ENCODE peak calls at places on chromosomes 4 and X, in four cellular contexts. D is CD8-positive, alpha-beta memory T cell; I is tibial nerve; R is endodermal cell. W is an unnamed sample.

GRCh38 chrX:70481424-70481823 is 36.8 kb downstream of the DLG3 start:
- DNase-seq in D (no peak), I (no peak), R (no peak), W (no peak)

GRCh38 chr4:58679051-58679450 is 1568.9 kb upstream of the IGFBP7 start:
- DNase-seq in D (no peak), I (no peak), R (no peak), W (no peak)

GRCh38 chr4:3793545-3793944 is 27.4 kb downstream of the ADRA2C start:
- DNase-seq in D (no peak), I (no peak), R (no peak), W (no peak)

GRCh38 chr4:7382634-7383014 is 52.1 kb downstream of the PSAPL1 start:
- DNase-seq in D (no peak), I (no peak), R (peak), W (no peak)

GRCh38 chrX:106898462-106898861 is 4.7 kb downstream of the RIPPLY1 start:
- DNase-seq in D (no peak), I (no peak), R (no peak), W (no peak)

GRCh38 chrX:55815546-55815945 is 98.0 kb downstream of the RRAGB start:
- DNase-seq in D (no peak), I (no peak), R (no peak), W (no peak)

GRCh38 chrX:125709074-125709473 is 389.4 kb downstream of the TEX13C start:
- DNase-seq in D (no peak), I (no peak), R (no peak), W (no peak)

GRCh38 chr4:183960912-183961569 is 55.9 kb downstream of the STOX2 start:
- DNase-seq in D (no peak), I (no peak), R (peak), W (no peak)

GRCh38 chrX:9135901-9136510 is 102.1 kb upstream of the FAM9B start:
- DNase-seq in D (no peak), I (no peak), R (no peak), W (no peak)

GRCh38 chr4:27005512-27006246 is 145.0 kb downstream of the STIM2 start:
- DNase-seq in D (no peak), I (no peak), R (no peak), W (peak)

GRCh38 chr4:27001398-27002164 is 140.9 kb downstream of the STIM2 start:
- DNase-seq in D (no peak), I (no peak), R (peak), W (no peak)

GRCh38 chr4:27000820-27001219 is 140.2 kb downstream of the STIM2 start:
- DNase-seq in D (no peak), I (no peak), R (no peak), W (no peak)

GRCh38 chr4:27006247-27006603 is 145.6 kb downstream of the STIM2 start:
- DNase-seq in D (no peak), I (no peak), R (no peak), W (no peak)

GRCh38 chr4:27003602-27004238 is 143.1 kb downstream of the STIM2 start:
- DNase-seq in D (no peak), I (no peak), R (no peak), W (no peak)
- H3K27ac ChIP-seq in D (no peak), I (no peak), R (no peak), W (no peak)

GRCh38 chr4:151287409-151287808 is 10.4 kb downstream of the PRSS48 start:
- DNase-seq in D (no peak), I (no peak), R (no peak), W (no peak)

GRCh38 chr4:151284534-151285245 is 7.7 kb downstream of the PRSS48 start:
- DNase-seq in D (no peak), I (no peak), R (peak), W (no peak)
- H3K27ac ChIP-seq in D (no peak), I (no peak), R (no peak), W (no peak)

GRCh38 chr4:112316333-112316732 is 19.2 kb downstream of the ALPK1 start:
- DNase-seq in D (no peak), I (no peak), R (no peak), W (no peak)

GRCh38 chr4:112315446-112315845 is 18.3 kb downstream of the ALPK1 start:
- DNase-seq in D (no peak), I (no peak), R (no peak), W (no peak)

GRCh38 chr4:112312610-112313239 is 15.6 kb downstream of the ALPK1 start:
- DNase-seq in D (no peak), I (no peak), R (no peak), W (no peak)

GRCh38 chr4:112311516-112311915 is 14.3 kb downstream of the ALPK1 start:
- DNase-seq in D (no peak), I (no peak), R (no peak), W (no peak)
- H3K27ac ChIP-seq in D (no peak), I (no peak), R (no peak), W (no peak)

DNA sequence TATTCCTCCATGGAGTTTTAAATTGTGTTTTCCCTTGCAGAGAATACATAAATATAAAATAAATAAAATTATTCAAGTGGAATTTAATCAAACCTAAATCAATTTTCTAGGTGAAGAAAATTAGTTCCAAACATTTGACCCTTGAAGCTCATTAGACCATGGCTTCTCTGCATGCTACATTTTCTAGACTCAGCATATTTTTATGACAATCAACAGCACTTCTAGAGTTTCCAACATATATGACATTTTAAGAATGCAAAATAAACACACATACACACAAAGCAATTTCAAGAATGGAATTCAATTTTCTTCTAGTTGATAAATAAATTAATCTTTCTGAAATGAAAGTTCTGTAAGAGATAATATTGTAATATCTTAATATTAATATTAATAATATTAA is 1083.9 kb upstream of the INTU start:
- DNase-seq in D (no peak), I (no peak), R (no peak), W (no peak)
- H3K27ac ChIP-seq in D (no peak), I (no peak), R (no peak), W (no peak)

GRCh38 chr4:139740531-139741041 is 75.0 kb downstream of the MGST2 start:
- DNase-seq in D (no peak), I (peak), R (peak), W (peak)
- H3K27ac ChIP-seq in D (no peak), I (peak), R (no peak), W (peak)

DNA sequence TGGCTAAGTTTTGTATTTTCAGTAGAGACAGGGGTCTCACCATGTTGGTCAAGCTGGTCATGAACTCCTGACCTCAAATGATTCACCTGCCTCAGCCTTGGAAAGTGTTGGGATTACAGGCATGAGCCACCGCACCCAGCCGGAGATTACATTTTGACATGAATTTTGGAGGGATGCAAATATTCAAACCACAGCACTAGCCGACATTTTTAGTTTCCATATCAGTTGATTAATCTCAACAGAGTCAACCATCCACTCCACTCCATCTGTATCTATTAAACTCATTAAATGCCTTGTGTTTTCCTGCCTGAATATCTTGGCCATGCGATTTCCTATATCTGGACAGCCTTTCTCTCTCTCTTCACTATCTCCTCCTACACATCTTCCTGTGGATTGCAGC is 64.1 kb upstream of the PDGFRA start:
- DNase-seq in D (no peak), I (no peak), R (no peak), W (no peak)
- H3K27ac ChIP-seq in D (no peak), I (no peak), R (no peak), W (no peak)

GRCh38 chrX:46549914-46550313 is 4.7 kb upstream of the ZNF674 start:
- DNase-seq in D (no peak), I (no peak), R (no peak), W (no peak)

GRCh38 chrX:46547857-46548256 is 2.6 kb upstream of the ZNF674 start:
- DNase-seq in D (no peak), I (no peak), R (no peak), W (no peak)

GRCh38 chrX:46553935-46554334 is 8.7 kb upstream of the ZNF674 start:
- DNase-seq in D (no peak), I (no peak), R (no peak), W (no peak)

GRCh38 chrX:46554942-46555341 is 9.7 kb upstream of the ZNF674 start:
- DNase-seq in D (no peak), I (no peak), R (no peak), W (no peak)

DNA sequence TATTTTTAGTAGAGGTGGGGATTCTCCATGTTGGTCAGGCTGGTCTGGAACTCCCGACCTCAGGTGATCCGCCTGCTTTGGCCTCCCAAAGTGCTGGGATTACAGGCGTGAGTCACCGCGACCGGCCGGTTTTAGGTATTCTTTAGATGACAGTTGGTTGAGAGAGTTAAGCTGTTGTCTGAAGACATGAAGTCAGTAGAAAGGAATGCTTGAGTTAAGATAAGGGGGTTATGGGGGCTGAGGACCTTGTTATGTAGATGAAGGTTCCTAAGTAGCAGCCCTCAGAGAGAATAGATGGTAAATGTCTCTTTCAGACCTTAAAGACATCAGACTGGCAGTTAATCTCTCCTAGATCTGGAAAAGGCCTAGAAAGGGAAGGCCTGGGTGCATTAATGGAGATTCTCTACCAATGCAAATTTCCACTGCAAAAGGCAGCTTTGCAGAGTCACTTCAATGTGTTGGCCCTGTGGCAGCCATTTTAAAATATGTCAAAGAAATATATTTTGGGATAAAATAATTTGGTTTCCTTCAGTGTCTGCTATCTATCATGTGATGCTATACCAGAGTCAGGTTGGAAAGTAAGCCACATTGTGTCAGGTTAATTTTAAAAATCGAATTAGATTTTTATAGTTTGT is 6.4 kb upstream of the ZNF674 start:
- DNase-seq in D (no peak), I (no peak), R (peak), W (no peak)
- H3K27ac ChIP-seq in D (no peak), I (no peak), R (peak), W (peak)

GRCh38 chr4:120853101-120853940 is 69.2 kb downstream of the PRDM5 start:
- DNase-seq in D (no peak), I (no peak), R (no peak), W (no peak)
- H3K27ac ChIP-seq in D (no peak), I (no peak), R (no peak), W (no peak)

DNA sequence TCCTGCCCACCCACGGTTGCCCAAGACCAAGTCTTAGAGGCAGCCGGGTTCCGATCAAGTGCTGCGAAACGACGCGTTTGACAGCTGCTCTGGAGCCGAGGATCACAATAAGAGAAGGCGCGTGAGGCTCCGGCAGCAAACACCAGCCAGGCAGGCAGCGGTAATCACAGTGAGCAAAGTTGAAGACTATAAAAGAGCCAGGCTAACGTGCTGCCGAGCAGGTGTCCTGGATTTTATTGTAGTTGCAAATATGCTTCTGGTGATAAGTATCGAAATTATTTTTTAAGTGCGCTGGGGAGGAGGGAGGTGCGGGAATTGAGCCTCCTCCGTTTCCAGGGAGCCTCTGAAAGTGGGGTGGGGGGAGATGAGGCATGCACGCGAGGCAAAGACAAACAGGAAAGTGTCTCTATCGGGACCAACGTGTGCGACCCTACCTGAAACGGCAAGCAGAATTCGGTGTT is 597 bp downstream of the GABRA2 start:
- DNase-seq in D (no peak), I (no peak), R (peak), W (no peak)
- H3K27ac ChIP-seq in D (no peak), I (peak), R (no peak), W (no peak)